ENCODE peak calls at places on chromosomes 6 and 20, in nine cellular contexts. One of them, this sample, is unnamed.

GRCh38 chr6:50902260-50902659 is 83.6 kb downstream of the TFAP2B start:
- DNase-seq in RWPE1: no peak
- DNase-seq in ovary: no peak
- DNase-seq in uterus: no peak
- DNase-seq in endothelial cell of umbilical vein: no peak
- DNase-seq in spleen: no peak
- DNase-seq in gastrocnemius medialis: no peak
- DNase-seq in CD4-positive, alpha-beta T cell: no peak
- DNase-seq in cardiac fibroblast: no peak
- DNase-seq in this sample: no peak

GRCh38 chr20:61533231-61533631 is 281.2 kb downstream of the CDH4 start:
- DNase-seq in gastrocnemius medialis: no peak
- DNase-seq in spleen: peak; percentile 65
- DNase-seq in uterus: no peak
- DNase-seq in endothelial cell of umbilical vein: no peak
- DNase-seq in RWPE1: no peak
- DNase-seq in cardiac fibroblast: no peak
- DNase-seq in ovary: no peak
- DNase-seq in CD4-positive, alpha-beta T cell: no peak
- DNase-seq in this sample: no peak

GRCh38 chr6:127857051-127857637 is 43.7 kb downstream of the THEMIS start:
- DNase-seq in RWPE1: no peak
- DNase-seq in cardiac fibroblast: peak; percentile 20
- DNase-seq in ovary: no peak
- DNase-seq in gastrocnemius medialis: no peak
- DNase-seq in CD4-positive, alpha-beta T cell: no peak
- DNase-seq in uterus: no peak
- DNase-seq in spleen: no peak
- DNase-seq in endothelial cell of umbilical vein: no peak
- DNase-seq in this sample: no peak

GRCh38 chr20:859661-860294 is 26.3 kb downstream of the FAM110A start:
- DNase-seq in gastrocnemius medialis: no peak
- DNase-seq in RWPE1: no peak
- DNase-seq in spleen: no peak
- DNase-seq in endothelial cell of umbilical vein: no peak
- DNase-seq in uterus: no peak
- DNase-seq in CD4-positive, alpha-beta T cell: no peak
- DNase-seq in cardiac fibroblast: no peak
- DNase-seq in ovary: no peak
- DNase-seq in this sample: no peak

GRCh38 chr6:160042014-160042773 is 73.3 kb downstream of the IGF2R start:
- DNase-seq in CD4-positive, alpha-beta T cell: no peak
- DNase-seq in gastrocnemius medialis: no peak
- DNase-seq in uterus: no peak
- DNase-seq in spleen: no peak
- DNase-seq in endothelial cell of umbilical vein: no peak
- DNase-seq in cardiac fibroblast: peak; percentile 38
- DNase-seq in ovary: no peak
- DNase-seq in RWPE1: peak; percentile 89
- DNase-seq in this sample: no peak

GRCh38 chr6:14765106-14765505 is 480.8 kb upstream of the JARID2 start:
- DNase-seq in CD4-positive, alpha-beta T cell: no peak
- DNase-seq in spleen: no peak
- DNase-seq in endothelial cell of umbilical vein: no peak
- DNase-seq in gastrocnemius medialis: no peak
- DNase-seq in cardiac fibroblast: peak; percentile 27
- DNase-seq in ovary: no peak
- DNase-seq in RWPE1: no peak
- DNase-seq in uterus: no peak
- DNase-seq in this sample: no peak

GRCh38 chr20:62362590-62362940 is 4.5 kb downstream of the LAMA5 start:
- DNase-seq in ovary: no peak
- DNase-seq in CD4-positive, alpha-beta T cell: no peak
- DNase-seq in endothelial cell of umbilical vein: no peak
- DNase-seq in RWPE1: no peak
- DNase-seq in uterus: no peak
- DNase-seq in spleen: no peak
- DNase-seq in cardiac fibroblast: no peak
- DNase-seq in gastrocnemius medialis: no peak
- DNase-seq in this sample: no peak

GRCh38 chr20:3753098-3753497 is 14.5 kb downstream of the ADISSP start:
- DNase-seq in RWPE1: no peak
- DNase-seq in cardiac fibroblast: peak; percentile 85
- DNase-seq in CD4-positive, alpha-beta T cell: peak; percentile 58
- DNase-seq in uterus: peak; percentile 62
- DNase-seq in gastrocnemius medialis: no peak
- DNase-seq in ovary: peak; percentile 71
- DNase-seq in endothelial cell of umbilical vein: peak; percentile 66
- DNase-seq in spleen: no peak
- DNase-seq in this sample: peak; percentile 25

GRCh38 chr6:29760328-29760727 is 37.1 kb downstream of the HLA-F start:
- DNase-seq in endothelial cell of umbilical vein: no peak
- DNase-seq in cardiac fibroblast: no peak
- DNase-seq in ovary: no peak
- DNase-seq in spleen: no peak
- DNase-seq in CD4-positive, alpha-beta T cell: no peak
- DNase-seq in gastrocnemius medialis: no peak
- DNase-seq in uterus: no peak
- DNase-seq in RWPE1: no peak
- DNase-seq in this sample: no peak

GRCh38 chr6:125511809-125512341 is 210.1 kb upstream of the HDDC2 start:
- DNase-seq in cardiac fibroblast: peak; percentile 62
- DNase-seq in spleen: no peak
- DNase-seq in endothelial cell of umbilical vein: peak; percentile 16
- DNase-seq in gastrocnemius medialis: no peak
- DNase-seq in uterus: no peak
- DNase-seq in CD4-positive, alpha-beta T cell: no peak
- DNase-seq in RWPE1: no peak
- DNase-seq in ovary: no peak
- DNase-seq in this sample: no peak

GRCh38 chr20:44328428-44328827 is 8.4 kb upstream of the R3HDML start:
- DNase-seq in endothelial cell of umbilical vein: no peak
- DNase-seq in cardiac fibroblast: no peak
- DNase-seq in gastrocnemius medialis: no peak
- DNase-seq in uterus: no peak
- DNase-seq in ovary: no peak
- DNase-seq in RWPE1: no peak
- DNase-seq in CD4-positive, alpha-beta T cell: no peak
- DNase-seq in spleen: no peak
- DNase-seq in this sample: no peak

GRCh38 chr20:33301192-33301930 is 18.3 kb downstream of the BPIFB1 start:
- DNase-seq in RWPE1: no peak
- DNase-seq in gastrocnemius medialis: no peak
- DNase-seq in ovary: no peak
- DNase-seq in CD4-positive, alpha-beta T cell: no peak
- DNase-seq in uterus: no peak
- DNase-seq in endothelial cell of umbilical vein: no peak
- DNase-seq in spleen: no peak
- DNase-seq in cardiac fibroblast: no peak
- DNase-seq in this sample: no peak

GRCh38 chr6:138571585-138572199 is 72.4 kb upstream of the NHSL1 start:
- DNase-seq in uterus: no peak
- DNase-seq in ovary: no peak
- DNase-seq in CD4-positive, alpha-beta T cell: no peak
- DNase-seq in RWPE1: no peak
- DNase-seq in spleen: no peak
- DNase-seq in gastrocnemius medialis: no peak
- DNase-seq in cardiac fibroblast: peak; percentile 9
- DNase-seq in endothelial cell of umbilical vein: no peak
- DNase-seq in this sample: no peak

GRCh38 chr6:16450285-16450684 is 211.9 kb downstream of the GMPR start:
- DNase-seq in ovary: no peak
- DNase-seq in RWPE1: no peak
- DNase-seq in endothelial cell of umbilical vein: no peak
- DNase-seq in gastrocnemius medialis: no peak
- DNase-seq in cardiac fibroblast: peak; percentile 71
- DNase-seq in spleen: no peak
- DNase-seq in uterus: no peak
- DNase-seq in CD4-positive, alpha-beta T cell: no peak
- DNase-seq in this sample: no peak

GRCh38 chr20:57753332-57754164 is 43.7 kb upstream of the PMEPA1 start:
- DNase-seq in gastrocnemius medialis: no peak
- DNase-seq in uterus: peak; percentile 15
- DNase-seq in RWPE1: no peak
- DNase-seq in CD4-positive, alpha-beta T cell: no peak
- DNase-seq in spleen: peak; percentile 66
- DNase-seq in endothelial cell of umbilical vein: no peak
- DNase-seq in ovary: no peak
- DNase-seq in cardiac fibroblast: no peak
- DNase-seq in this sample: no peak

GRCh38 chr6:133446789-133447188 is 205.6 kb downstream of the EYA4 start:
- DNase-seq in gastrocnemius medialis: no peak
- DNase-seq in spleen: no peak
- DNase-seq in ovary: no peak
- DNase-seq in uterus: no peak
- DNase-seq in endothelial cell of umbilical vein: no peak
- DNase-seq in cardiac fibroblast: no peak
- DNase-seq in CD4-positive, alpha-beta T cell: no peak
- DNase-seq in RWPE1: no peak
- DNase-seq in this sample: no peak
- TF ChIP-seq CTCF in gastrocnemius medialis: no peak
- TF ChIP-seq CTCF in spleen: no peak
- TF ChIP-seq CTCF in ovary: no peak
- TF ChIP-seq CTCF in uterus: no peak
- TF ChIP-seq CTCF in endothelial cell of umbilical vein: no peak
- TF ChIP-seq CTCF in cardiac fibroblast: no peak
- TF ChIP-seq CTCF in CD4-positive, alpha-beta T cell: no peak
- TF ChIP-seq CTCF in RWPE1: no peak
- TF ChIP-seq CTCF in this sample: no peak

DNA sequence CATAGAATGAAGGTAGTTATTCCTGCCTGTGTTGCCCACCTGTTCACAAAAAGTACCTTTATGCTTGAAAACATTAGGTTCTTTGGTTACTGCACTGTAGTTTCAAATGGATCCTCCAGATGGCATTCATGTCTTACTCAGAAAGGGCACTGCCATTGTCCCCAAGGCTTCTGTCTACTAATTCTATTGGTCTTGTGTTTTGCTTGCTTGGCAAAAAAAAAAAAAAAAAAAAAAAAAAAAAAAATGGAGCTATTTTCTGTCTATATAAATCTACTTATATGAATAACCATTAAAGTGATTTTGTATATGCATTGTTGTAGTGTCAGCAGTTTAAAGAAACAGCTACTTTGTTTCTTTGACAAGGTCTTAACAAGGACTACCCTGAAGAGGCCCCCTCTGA is 12.7 kb upstream of the EFHC1 start:
- DNase-seq in RWPE1: peak; percentile 55
- DNase-seq in CD4-positive, alpha-beta T cell: no peak
- DNase-seq in ovary: no peak
- DNase-seq in endothelial cell of umbilical vein: peak; percentile 71
- DNase-seq in gastrocnemius medialis: no peak
- DNase-seq in cardiac fibroblast: peak; percentile 77
- DNase-seq in spleen: no peak
- DNase-seq in uterus: no peak
- DNase-seq in this sample: no peak
- TF ChIP-seq CTCF in RWPE1: peak; percentile 62
- TF ChIP-seq CTCF in CD4-positive, alpha-beta T cell: peak; percentile 57
- TF ChIP-seq CTCF in ovary: no peak
- TF ChIP-seq CTCF in endothelial cell of umbilical vein: peak; percentile 58
- TF ChIP-seq CTCF in gastrocnemius medialis: no peak
- TF ChIP-seq CTCF in cardiac fibroblast: peak; percentile 63
- TF ChIP-seq CTCF in spleen: no peak
- TF ChIP-seq CTCF in uterus: no peak
- TF ChIP-seq CTCF in this sample: peak; percentile 32

GRCh38 chr6:73180718-73181619 is 44.3 kb downstream of the KHDC1L start:
- DNase-seq in endothelial cell of umbilical vein: peak; percentile 55
- DNase-seq in uterus: no peak
- DNase-seq in spleen: no peak
- DNase-seq in CD4-positive, alpha-beta T cell: no peak
- DNase-seq in RWPE1: peak; percentile 62
- DNase-seq in cardiac fibroblast: peak; percentile 86
- DNase-seq in gastrocnemius medialis: no peak
- DNase-seq in ovary: no peak
- DNase-seq in this sample: no peak

GRCh38 chr6:73176057-73176456 is 49.2 kb downstream of the KHDC1L start:
- DNase-seq in cardiac fibroblast: no peak
- DNase-seq in RWPE1: no peak
- DNase-seq in endothelial cell of umbilical vein: no peak
- DNase-seq in gastrocnemius medialis: no peak
- DNase-seq in uterus: no peak
- DNase-seq in ovary: no peak
- DNase-seq in spleen: no peak
- DNase-seq in CD4-positive, alpha-beta T cell: no peak
- DNase-seq in this sample: no peak

GRCh38 chr6:73182021-73182607 is 43.2 kb downstream of the KHDC1L start:
- DNase-seq in spleen: no peak
- DNase-seq in CD4-positive, alpha-beta T cell: no peak
- DNase-seq in gastrocnemius medialis: no peak
- DNase-seq in endothelial cell of umbilical vein: no peak
- DNase-seq in uterus: no peak
- DNase-seq in RWPE1: no peak
- DNase-seq in ovary: no peak
- DNase-seq in cardiac fibroblast: no peak
- DNase-seq in this sample: no peak

GRCh38 chr6:73177221-73177944 is 47.9 kb downstream of the KHDC1L start:
- DNase-seq in cardiac fibroblast: no peak
- DNase-seq in endothelial cell of umbilical vein: no peak
- DNase-seq in uterus: no peak
- DNase-seq in RWPE1: no peak
- DNase-seq in ovary: no peak
- DNase-seq in gastrocnemius medialis: no peak
- DNase-seq in CD4-positive, alpha-beta T cell: no peak
- DNase-seq in spleen: no peak
- DNase-seq in this sample: no peak

DNA sequence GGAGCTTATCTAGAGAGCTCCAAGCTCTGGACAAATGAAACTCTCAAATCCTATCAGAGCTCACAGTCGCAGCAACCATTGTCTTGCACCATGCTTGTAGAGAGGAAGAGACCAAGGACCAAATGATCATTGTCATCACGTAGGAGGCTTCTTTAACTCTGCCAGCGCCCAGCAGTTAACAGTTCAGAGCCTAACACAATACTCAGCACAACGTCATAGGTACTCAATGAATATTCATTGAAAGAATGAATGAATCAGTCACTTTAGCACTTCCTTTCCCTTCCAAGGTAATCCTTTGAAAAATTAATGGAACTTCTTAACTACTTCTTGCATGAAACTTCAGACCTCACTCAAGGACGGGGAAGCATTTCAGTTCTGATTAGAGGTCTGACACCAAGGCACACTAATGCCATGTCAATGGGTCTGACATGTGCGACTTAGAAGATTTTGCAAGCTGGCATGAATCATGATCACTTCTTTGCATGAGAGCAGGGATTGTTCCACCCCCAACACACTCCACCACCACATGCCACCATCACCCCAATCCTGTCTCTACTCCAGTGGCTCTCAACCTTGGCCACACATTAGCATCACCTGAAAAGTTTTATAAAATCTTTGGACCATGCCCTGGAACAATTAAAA is 45.1 kb downstream of the KHDC1L start:
- DNase-seq in ovary: no peak
- DNase-seq in RWPE1: no peak
- DNase-seq in uterus: no peak
- DNase-seq in spleen: no peak
- DNase-seq in endothelial cell of umbilical vein: no peak
- DNase-seq in CD4-positive, alpha-beta T cell: no peak
- DNase-seq in cardiac fibroblast: no peak
- DNase-seq in gastrocnemius medialis: no peak
- DNase-seq in this sample: no peak
- TF ChIP-seq CTCF in ovary: no peak
- TF ChIP-seq CTCF in RWPE1: no peak
- TF ChIP-seq CTCF in uterus: no peak
- TF ChIP-seq CTCF in spleen: no peak
- TF ChIP-seq CTCF in endothelial cell of umbilical vein: no peak
- TF ChIP-seq CTCF in CD4-positive, alpha-beta T cell: no peak
- TF ChIP-seq CTCF in cardiac fibroblast: no peak
- TF ChIP-seq CTCF in gastrocnemius medialis: no peak
- TF ChIP-seq CTCF in this sample: no peak

GRCh38 chr6:32622545-32623401 is 14.4 kb upstream of the HLA-DQA1 start:
- DNase-seq in gastrocnemius medialis: no peak
- DNase-seq in RWPE1: peak; percentile 5
- DNase-seq in spleen: peak; percentile 81
- DNase-seq in ovary: no peak
- DNase-seq in cardiac fibroblast: no peak
- DNase-seq in CD4-positive, alpha-beta T cell: peak; percentile 24
- DNase-seq in uterus: peak; percentile 18
- DNase-seq in endothelial cell of umbilical vein: no peak
- DNase-seq in this sample: no peak
- TF ChIP-seq CTCF in gastrocnemius medialis: peak; percentile 36
- TF ChIP-seq CTCF in RWPE1: peak; percentile 12
- TF ChIP-seq CTCF in spleen: no peak
- TF ChIP-seq CTCF in ovary: no peak
- TF ChIP-seq CTCF in cardiac fibroblast: no peak
- TF ChIP-seq CTCF in CD4-positive, alpha-beta T cell: peak; percentile 45
- TF ChIP-seq CTCF in uterus: no peak
- TF ChIP-seq CTCF in endothelial cell of umbilical vein: no peak
- TF ChIP-seq CTCF in this sample: peak; percentile 16